ENCODE peak calls at places on chromosomes 1 and 21, in nine cellular contexts. I is HFF-Myc, B is fibroblast of mammary gland, P is OCI-LY7, S is cardiac muscle cell, O is astrocyte of the spinal cord, A is BE2C, K is brain microvascular endothelial cell, H is PC-3. N is an unnamed sample.

GRCh38 chr1:242718967-242719366 is 194.5 kb upstream of the PLD5 start:
- DNase-seq in O (no peak), A (no peak), K (no peak), S (no peak), I (no peak), P (no peak), B (no peak), H (no peak), N (no peak)

GRCh38 chr1:19038732-19039131 is 82.3 kb upstream of the IFFO2 start:
- DNase-seq in S (no peak), O (no peak), I (no peak), H (no peak), A (no peak), K (no peak), B (no peak), P (no peak), N (no peak)

GRCh38 chr1:116466810-116467557 is 93.9 kb downstream of the ATP1A1 start:
- DNase-seq in I (no peak), S (no peak), P (no peak), A (no peak), O (no peak), K (no peak), H (peak), B (no peak), N (no peak)

GRCh38 chr1:86992790-86993189 is 78.4 kb downstream of the HS2ST1 start:
- DNase-seq in P (no peak), B (no peak), H (peak), A (no peak), S (no peak), I (no peak), K (no peak), O (no peak), N (no peak)

GRCh38 chr21:14737278-14737677 is 191.2 kb upstream of the SAMSN1 start:
- DNase-seq in S (no peak), K (no peak), O (no peak), H (no peak), P (no peak), I (no peak), A (no peak), B (no peak), N (no peak)

GRCh38 chr1:112711672-112712071 is 3.5 kb downstream of the PPM1J start:
- DNase-seq in B (no peak), K (no peak), H (no peak), P (no peak), I (no peak), A (no peak), O (no peak), S (no peak), N (no peak)

GRCh38 chr1:17069452-17070162 is 15.8 kb upstream of the SDHB start:
- DNase-seq in A (no peak), O (no peak), P (no peak), S (no peak), K (no peak), I (no peak), B (no peak), H (no peak), N (no peak)

GRCh38 chr1:26705788-26706237 is 10.0 kb downstream of the ARID1A start:
- DNase-seq in I (peak), S (peak), H (peak), B (peak), O (peak), A (no peak), K (peak), P (peak), N (peak)

GRCh38 chr1:155947292-155947691 is 5.9 kb downstream of the RXFP4 start:
- DNase-seq in S (no peak), A (no peak), O (no peak), B (no peak), K (no peak), H (no peak), I (no peak), P (peak), N (no peak)

GRCh38 chr1:89675677-89676076 is 42.8 kb downstream of the LRRC8C start:
- DNase-seq in A (no peak), I (no peak), K (no peak), P (no peak), H (no peak), B (no peak), O (no peak), S (no peak), N (no peak)

DNA sequence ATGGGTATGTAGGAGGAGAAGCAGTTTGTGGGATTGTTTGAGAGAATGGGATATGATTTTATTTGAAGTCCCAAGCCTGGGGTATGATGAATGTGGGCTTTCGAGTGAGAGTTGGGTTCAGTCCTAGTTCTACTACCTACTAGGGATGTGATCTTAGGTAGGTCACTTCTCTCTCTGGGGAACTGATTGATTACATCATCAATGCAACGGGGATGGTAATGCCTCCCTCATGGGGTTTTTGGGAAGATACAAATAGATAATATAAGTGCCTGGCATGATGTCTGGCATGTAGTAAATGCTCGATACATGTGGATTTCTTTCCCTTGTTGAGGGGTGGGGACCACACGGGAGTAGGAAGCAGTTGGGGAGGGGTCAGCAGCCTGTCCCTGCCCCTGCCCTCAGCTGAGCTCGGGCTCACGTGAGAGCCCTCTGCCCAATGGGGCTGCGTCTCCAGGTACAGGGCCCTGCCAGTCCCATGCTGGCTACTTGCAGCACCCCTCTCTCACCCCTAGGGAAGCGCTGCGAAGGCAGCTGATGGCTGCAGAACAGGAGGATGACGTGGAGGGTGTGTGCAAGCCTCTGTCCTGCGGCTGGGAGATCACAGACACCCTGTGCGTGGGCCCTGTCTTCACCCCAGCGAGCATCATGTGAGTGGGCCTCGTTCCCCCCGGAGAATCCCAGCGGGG is 38.7 kb downstream of the AZIN2 start:
- DNase-seq in O (no peak), H (no peak), P (peak), B (peak), A (peak), I (no peak), K (no peak), S (no peak), N (no peak)
- TF ChIP-seq CTCF in O (peak), H (no peak), P (no peak), B (peak), A (no peak), I (no peak), K (peak), S (peak), N (no peak)

GRCh38 chr1:1033009-1033587 is 13.2 kb downstream of the AGRN start:
- DNase-seq in I (peak), A (peak), B (peak), O (peak), H (no peak), S (peak), K (peak), P (peak), N (peak)
- H3K4me3 ChIP-seq in I (no peak), A (peak), B (no peak), O (peak), H (no peak), S (peak), K (peak), P (peak), N (peak)

GRCh38 chr1:162753001-162753658 is 37.4 kb upstream of the HSD17B7 start:
- DNase-seq in H (no peak), I (no peak), A (no peak), B (no peak), P (no peak), S (no peak), O (no peak), K (no peak), N (no peak)
- TF ChIP-seq CTCF in H (peak), I (no peak), A (peak), B (no peak), P (no peak), S (no peak), O (no peak), K (no peak), N (no peak)

GRCh38 chr1:53366901-53367502 is 39.1 kb upstream of the LRP8 start:
- DNase-seq in O (no peak), P (no peak), K (no peak), H (no peak), S (no peak), A (no peak), I (no peak), B (no peak), N (no peak)
- H3K4me3 ChIP-seq in O (no peak), P (peak), K (no peak), H (no peak), S (no peak), A (no peak), I (no peak), B (no peak), N (no peak)